ENCODE peak calls at places on chromosomes 11 and 22, in six cellular contexts. One of them, this sample, is unnamed. For H3K36me3 and H3K9me3, the result is how much of the 10 kb centered on the place peaks cover.

GRCh38 chr11:44946268-44946667 is 4.4 kb downstream of the TP53I11 start:
- DNase-seq in adrenal gland: no peak
- DNase-seq in CD4-positive, CD25-positive, alpha-beta regulatory T cell: no peak
- DNase-seq in cardiac muscle cell: no peak
- DNase-seq in CD4-positive, alpha-beta memory T cell: no peak
- DNase-seq in SJCRH30: no peak
- DNase-seq in this sample: no peak

GRCh38 chr11:33751878-33752277 is 15.7 kb upstream of the CD59 start:
- DNase-seq in cardiac muscle cell: no peak
- DNase-seq in CD4-positive, alpha-beta memory T cell: no peak
- DNase-seq in CD4-positive, CD25-positive, alpha-beta regulatory T cell: no peak
- DNase-seq in adrenal gland: no peak
- DNase-seq in SJCRH30: no peak
- DNase-seq in this sample: no peak

GRCh38 chr11:64148200-64148916 is 17.6 kb downstream of the MACROD1 start:
- DNase-seq in CD4-positive, alpha-beta memory T cell: peak
- DNase-seq in cardiac muscle cell: peak
- DNase-seq in CD4-positive, CD25-positive, alpha-beta regulatory T cell: peak
- DNase-seq in SJCRH30: peak
- DNase-seq in adrenal gland: peak
- DNase-seq in this sample: peak

GRCh38 chr22:34829485-34829884 is 236.5 kb upstream of the ISX start:
- DNase-seq in CD4-positive, CD25-positive, alpha-beta regulatory T cell: no peak
- DNase-seq in adrenal gland: no peak
- DNase-seq in SJCRH30: no peak
- DNase-seq in CD4-positive, alpha-beta memory T cell: no peak
- DNase-seq in cardiac muscle cell: no peak
- DNase-seq in this sample: no peak

GRCh38 chr11:118144301-118144701 is 8.3 kb downstream of the SCN4B start:
- DNase-seq in adrenal gland: no peak
- DNase-seq in CD4-positive, alpha-beta memory T cell: no peak
- DNase-seq in CD4-positive, CD25-positive, alpha-beta regulatory T cell: no peak
- DNase-seq in SJCRH30: no peak
- DNase-seq in cardiac muscle cell: no peak
- DNase-seq in this sample: no peak

GRCh38 chr11:123451183-123451907 is 21.3 kb downstream of the GRAMD1B start:
- DNase-seq in CD4-positive, alpha-beta memory T cell: no peak
- DNase-seq in CD4-positive, CD25-positive, alpha-beta regulatory T cell: no peak
- DNase-seq in SJCRH30: peak
- DNase-seq in adrenal gland: no peak
- DNase-seq in cardiac muscle cell: no peak
- DNase-seq in this sample: no peak

GRCh38 chr22:24694971-24695928 is 79.3 kb downstream of the PIWIL3 start:
- DNase-seq in CD4-positive, alpha-beta memory T cell: no peak
- DNase-seq in adrenal gland: no peak
- DNase-seq in cardiac muscle cell: no peak
- DNase-seq in SJCRH30: no peak
- DNase-seq in CD4-positive, CD25-positive, alpha-beta regulatory T cell: no peak
- DNase-seq in this sample: no peak

GRCh38 chr11:8389034-8389996 is 125.6 kb upstream of the LMO1 start:
- DNase-seq in CD4-positive, alpha-beta memory T cell: no peak
- DNase-seq in adrenal gland: peak
- DNase-seq in cardiac muscle cell: peak
- DNase-seq in CD4-positive, CD25-positive, alpha-beta regulatory T cell: no peak
- DNase-seq in SJCRH30: peak
- DNase-seq in this sample: no peak

GRCh38 chr11:63843042-63843441 is 4.1 kb downstream of the MARK2 start:
- DNase-seq in adrenal gland: peak
- DNase-seq in CD4-positive, CD25-positive, alpha-beta regulatory T cell: no peak
- DNase-seq in cardiac muscle cell: no peak
- DNase-seq in CD4-positive, alpha-beta memory T cell: no peak
- DNase-seq in SJCRH30: no peak
- DNase-seq in this sample: no peak

GRCh38 chr11:122205036-122205435 is 89.0 kb upstream of the BLID start:
- DNase-seq in cardiac muscle cell: no peak
- DNase-seq in CD4-positive, CD25-positive, alpha-beta regulatory T cell: no peak
- DNase-seq in CD4-positive, alpha-beta memory T cell: no peak
- DNase-seq in SJCRH30: no peak
- DNase-seq in adrenal gland: no peak
- DNase-seq in this sample: no peak

GRCh38 chr11:12007769-12008737 is at the start of gene DKK3:
- DNase-seq in CD4-positive, CD25-positive, alpha-beta regulatory T cell: no peak
- DNase-seq in cardiac muscle cell: no peak
- DNase-seq in SJCRH30: peak
- DNase-seq in adrenal gland: no peak
- DNase-seq in CD4-positive, alpha-beta memory T cell: peak
- DNase-seq in this sample: no peak

GRCh38 chr22:43440556-43440955 is 28.7 kb downstream of the MPPED1 start:
- DNase-seq in CD4-positive, CD25-positive, alpha-beta regulatory T cell: no peak
- DNase-seq in adrenal gland: no peak
- DNase-seq in SJCRH30: no peak
- DNase-seq in CD4-positive, alpha-beta memory T cell: no peak
- DNase-seq in cardiac muscle cell: no peak
- DNase-seq in this sample: no peak

GRCh38 chr11:104120493-104121200 is 43.3 kb downstream of the PDGFD start:
- DNase-seq in SJCRH30: peak
- DNase-seq in adrenal gland: no peak
- DNase-seq in CD4-positive, alpha-beta memory T cell: no peak
- DNase-seq in cardiac muscle cell: no peak
- DNase-seq in CD4-positive, CD25-positive, alpha-beta regulatory T cell: no peak
- DNase-seq in this sample: no peak

GRCh38 chr11:71120346-71120963 is 131.9 kb downstream of the SHANK2 start:
- DNase-seq in CD4-positive, CD25-positive, alpha-beta regulatory T cell: no peak
- DNase-seq in adrenal gland: no peak
- DNase-seq in cardiac muscle cell: peak
- DNase-seq in CD4-positive, alpha-beta memory T cell: no peak
- DNase-seq in SJCRH30: peak
- DNase-seq in this sample: no peak

DNA sequence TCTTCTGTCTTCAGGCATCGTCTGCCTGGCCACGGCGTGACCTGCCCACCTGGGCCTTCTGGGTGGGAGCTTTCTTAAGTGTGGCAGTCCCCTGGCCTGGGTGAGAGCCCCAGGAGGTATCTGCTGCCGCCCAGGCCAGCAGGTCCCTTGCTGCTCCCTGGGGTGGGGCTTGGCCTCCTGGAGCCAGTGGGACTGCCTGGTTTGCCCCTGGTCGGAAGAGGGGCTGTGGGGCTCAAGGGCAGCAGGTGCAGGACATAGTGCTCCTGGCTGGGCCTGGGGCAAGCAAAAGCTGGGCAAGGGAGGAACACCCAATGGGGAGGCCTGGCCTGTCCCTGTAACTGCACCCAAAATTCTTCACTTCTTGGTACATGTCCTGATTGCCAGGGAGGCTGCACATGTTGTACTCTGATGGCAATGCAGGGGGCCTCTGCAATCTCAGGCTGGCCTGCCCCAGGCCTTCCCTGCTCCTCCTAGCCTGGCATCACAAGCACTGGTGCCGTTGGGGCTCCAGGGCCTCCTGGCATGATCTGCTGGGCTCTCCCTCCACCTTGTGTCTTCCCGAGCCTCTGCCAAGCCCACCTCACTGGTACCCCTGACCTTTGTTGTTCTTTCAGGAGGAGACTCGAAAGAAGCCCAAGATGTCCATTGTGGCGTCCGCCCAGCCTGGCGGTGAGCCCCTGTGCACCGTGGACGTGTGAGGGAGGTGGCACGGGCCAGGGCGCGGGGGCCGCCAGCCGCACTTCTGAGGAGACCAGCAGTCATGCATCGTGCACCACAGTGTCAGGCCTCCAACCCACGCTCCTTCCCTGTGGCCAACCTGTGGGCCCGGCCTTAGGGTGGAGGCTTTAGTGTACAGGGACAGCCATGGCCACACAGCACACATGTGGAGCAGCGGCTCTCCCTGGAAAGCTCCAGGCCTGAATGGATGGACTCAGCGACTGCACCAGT is 6.2 kb upstream of the RANBP1 start:
- DNase-seq in SJCRH30: no peak
- DNase-seq in adrenal gland: no peak
- DNase-seq in CD4-positive, CD25-positive, alpha-beta regulatory T cell: no peak
- DNase-seq in cardiac muscle cell: no peak
- DNase-seq in CD4-positive, alpha-beta memory T cell: no peak
- DNase-seq in this sample: no peak
- H3K36me3 ChIP-seq in SJCRH30: half or more
- H3K36me3 ChIP-seq in adrenal gland: half or more
- H3K36me3 ChIP-seq in CD4-positive, CD25-positive, alpha-beta regulatory T cell: half or more
- H3K36me3 ChIP-seq in cardiac muscle cell: under half
- H3K36me3 ChIP-seq in CD4-positive, alpha-beta memory T cell: half or more
- H3K36me3 ChIP-seq in this sample: half or more

GRCh38 chr22:48800036-48800885 is 1027.4 kb downstream of the BRD1 start:
- DNase-seq in SJCRH30: no peak
- DNase-seq in CD4-positive, alpha-beta memory T cell: no peak
- DNase-seq in CD4-positive, CD25-positive, alpha-beta regulatory T cell: no peak
- DNase-seq in cardiac muscle cell: no peak
- DNase-seq in adrenal gland: no peak
- DNase-seq in this sample: no peak

GRCh38 chr22:48799227-48799970 is 1028.3 kb downstream of the BRD1 start:
- DNase-seq in adrenal gland: no peak
- DNase-seq in SJCRH30: no peak
- DNase-seq in CD4-positive, CD25-positive, alpha-beta regulatory T cell: no peak
- DNase-seq in CD4-positive, alpha-beta memory T cell: no peak
- DNase-seq in cardiac muscle cell: no peak
- DNase-seq in this sample: no peak

GRCh38 chr22:48802576-48802975 is 1025.1 kb downstream of the BRD1 start:
- DNase-seq in SJCRH30: no peak
- DNase-seq in CD4-positive, CD25-positive, alpha-beta regulatory T cell: no peak
- DNase-seq in cardiac muscle cell: no peak
- DNase-seq in adrenal gland: no peak
- DNase-seq in CD4-positive, alpha-beta memory T cell: no peak
- DNase-seq in this sample: no peak

GRCh38 chr22:48803171-48803992 is 1024.3 kb downstream of the BRD1 start:
- DNase-seq in cardiac muscle cell: no peak
- DNase-seq in CD4-positive, CD25-positive, alpha-beta regulatory T cell: no peak
- DNase-seq in CD4-positive, alpha-beta memory T cell: no peak
- DNase-seq in adrenal gland: no peak
- DNase-seq in SJCRH30: no peak
- DNase-seq in this sample: no peak

DNA sequence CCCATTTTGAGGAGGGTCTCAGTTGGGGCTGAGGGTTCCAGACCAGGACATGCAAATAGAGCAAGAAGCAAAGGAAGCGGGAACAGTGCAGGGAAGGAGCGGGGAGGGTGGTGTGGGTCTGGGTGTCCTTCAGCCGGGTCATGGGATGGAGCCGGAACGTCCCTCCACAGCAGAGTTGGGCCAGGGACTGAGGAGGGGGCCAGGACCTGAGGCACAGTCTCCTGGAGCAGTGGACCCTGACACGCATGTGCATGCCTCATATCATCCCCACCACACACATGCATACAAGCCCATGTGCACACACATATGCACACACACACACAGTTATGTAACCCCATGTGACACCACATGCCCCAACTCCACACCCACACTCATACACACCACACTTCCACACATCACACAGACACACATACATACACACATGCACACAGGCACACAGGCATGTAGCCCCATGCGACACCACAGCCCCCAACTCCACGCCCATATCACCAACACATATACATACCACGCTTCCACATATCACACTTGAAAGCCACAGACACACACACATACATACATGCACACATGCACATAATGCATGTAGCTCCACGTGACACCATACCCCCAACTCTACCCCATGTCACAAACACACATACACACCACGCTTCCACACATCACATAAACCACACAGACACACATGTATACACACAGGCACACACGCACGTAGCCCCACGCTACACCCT is 1026.6 kb downstream of the BRD1 start:
- DNase-seq in CD4-positive, CD25-positive, alpha-beta regulatory T cell: no peak
- DNase-seq in CD4-positive, alpha-beta memory T cell: no peak
- DNase-seq in cardiac muscle cell: no peak
- DNase-seq in adrenal gland: no peak
- DNase-seq in SJCRH30: no peak
- DNase-seq in this sample: no peak
- H3K9me3 ChIP-seq in CD4-positive, CD25-positive, alpha-beta regulatory T cell: under half
- H3K9me3 ChIP-seq in CD4-positive, alpha-beta memory T cell: under half
- H3K9me3 ChIP-seq in cardiac muscle cell: under half
- H3K9me3 ChIP-seq in adrenal gland: under half
- H3K9me3 ChIP-seq in SJCRH30: under half
- H3K9me3 ChIP-seq in this sample: under half

GRCh38 chr11:78957481-78958245 is 383.0 kb upstream of the NARS2 start:
- DNase-seq in CD4-positive, alpha-beta memory T cell: no peak
- DNase-seq in cardiac muscle cell: no peak
- DNase-seq in adrenal gland: no peak
- DNase-seq in CD4-positive, CD25-positive, alpha-beta regulatory T cell: no peak
- DNase-seq in SJCRH30: no peak
- DNase-seq in this sample: no peak

GRCh38 chr11:78961186-78961782 is 386.6 kb upstream of the NARS2 start:
- DNase-seq in adrenal gland: no peak
- DNase-seq in cardiac muscle cell: peak
- DNase-seq in CD4-positive, alpha-beta memory T cell: no peak
- DNase-seq in CD4-positive, CD25-positive, alpha-beta regulatory T cell: no peak
- DNase-seq in SJCRH30: no peak
- DNase-seq in this sample: no peak

GRCh38 chr11:78967811-78968210 is 393.1 kb upstream of the NARS2 start:
- DNase-seq in cardiac muscle cell: no peak
- DNase-seq in adrenal gland: no peak
- DNase-seq in CD4-positive, alpha-beta memory T cell: no peak
- DNase-seq in SJCRH30: no peak
- DNase-seq in CD4-positive, CD25-positive, alpha-beta regulatory T cell: no peak
- DNase-seq in this sample: no peak

GRCh38 chr11:78958444-78958843 is 383.8 kb upstream of the NARS2 start:
- DNase-seq in cardiac muscle cell: no peak
- DNase-seq in CD4-positive, alpha-beta memory T cell: no peak
- DNase-seq in SJCRH30: no peak
- DNase-seq in CD4-positive, CD25-positive, alpha-beta regulatory T cell: no peak
- DNase-seq in adrenal gland: no peak
- DNase-seq in this sample: no peak

GRCh38 chr11:78961938-78962701 is 387.5 kb upstream of the NARS2 start:
- DNase-seq in SJCRH30: no peak
- DNase-seq in adrenal gland: peak
- DNase-seq in cardiac muscle cell: peak
- DNase-seq in CD4-positive, CD25-positive, alpha-beta regulatory T cell: no peak
- DNase-seq in CD4-positive, alpha-beta memory T cell: no peak
- DNase-seq in this sample: no peak
- H3K36me3 ChIP-seq in SJCRH30: under half
- H3K36me3 ChIP-seq in adrenal gland: under half
- H3K36me3 ChIP-seq in cardiac muscle cell: under half
- H3K36me3 ChIP-seq in CD4-positive, CD25-positive, alpha-beta regulatory T cell: under half
- H3K36me3 ChIP-seq in CD4-positive, alpha-beta memory T cell: under half
- H3K36me3 ChIP-seq in this sample: under half

GRCh38 chr11:94648789-94649188 is 81.6 kb downstream of the PIWIL4 start:
- DNase-seq in CD4-positive, CD25-positive, alpha-beta regulatory T cell: no peak
- DNase-seq in CD4-positive, alpha-beta memory T cell: no peak
- DNase-seq in adrenal gland: no peak
- DNase-seq in cardiac muscle cell: no peak
- DNase-seq in SJCRH30: no peak
- DNase-seq in this sample: no peak

GRCh38 chr11:94649254-94649653 is 82.1 kb downstream of the PIWIL4 start:
- DNase-seq in adrenal gland: no peak
- DNase-seq in CD4-positive, CD25-positive, alpha-beta regulatory T cell: no peak
- DNase-seq in CD4-positive, alpha-beta memory T cell: no peak
- DNase-seq in cardiac muscle cell: no peak
- DNase-seq in SJCRH30: no peak
- DNase-seq in this sample: no peak

GRCh38 chr11:94649925-94650623 is 82.9 kb downstream of the PIWIL4 start:
- DNase-seq in CD4-positive, CD25-positive, alpha-beta regulatory T cell: no peak
- DNase-seq in SJCRH30: no peak
- DNase-seq in CD4-positive, alpha-beta memory T cell: no peak
- DNase-seq in adrenal gland: no peak
- DNase-seq in cardiac muscle cell: no peak
- DNase-seq in this sample: no peak

GRCh38 chr11:94650756-94651155 is 83.6 kb downstream of the PIWIL4 start:
- DNase-seq in CD4-positive, alpha-beta memory T cell: no peak
- DNase-seq in SJCRH30: peak
- DNase-seq in adrenal gland: peak
- DNase-seq in CD4-positive, CD25-positive, alpha-beta regulatory T cell: no peak
- DNase-seq in cardiac muscle cell: peak
- DNase-seq in this sample: no peak

GRCh38 chr11:94647926-94648325 is 80.8 kb downstream of the PIWIL4 start:
- DNase-seq in cardiac muscle cell: peak
- DNase-seq in CD4-positive, alpha-beta memory T cell: no peak
- DNase-seq in CD4-positive, CD25-positive, alpha-beta regulatory T cell: no peak
- DNase-seq in SJCRH30: no peak
- DNase-seq in adrenal gland: peak
- DNase-seq in this sample: no peak
- H3K9me3 ChIP-seq in cardiac muscle cell: under half
- H3K9me3 ChIP-seq in CD4-positive, alpha-beta memory T cell: under half
- H3K9me3 ChIP-seq in CD4-positive, CD25-positive, alpha-beta regulatory T cell: under half
- H3K9me3 ChIP-seq in SJCRH30: under half
- H3K9me3 ChIP-seq in adrenal gland: under half
- H3K9me3 ChIP-seq in this sample: under half

This sample was measured in effector memory CD4-positive, alpha-beta T cell.